ENCODE peak calls at places on chromosomes 16 and 17, in seven cellular contexts. O is upper lobe of right lung; Y is occipital lobe; H is astrocyte of the hippocampus; U is Calu3; S is NCI-H1105 treated with DMSO at 0.1 percent for 48 hours; D is stimulated activated CD4-positive, alpha-beta T cell treated with anti-CD3 and anti-CD28 coated beads, Interleukin-12 subunit alpha, Interleukin-12 subunit beta, amount 100 ng/mL, for 4 hours. J is an unnamed sample.
A peak's percentile ranks its signal among the peaks of the same experiment; 100 is the strongest.

GRCh38 chr16:89378947-89379771 is 111.2 kb downstream of the ANKRD11 start:
- DNase-seq in O (no peak), Y (peak; percentile 28), H (no peak), U (no peak), S (no peak), D (no peak), J (no peak)

GRCh38 chr16:88650749-88651275 is at the start of gene CYBA:
- DNase-seq in O (peak; percentile 89), Y (no peak), H (peak; percentile 76), U (peak; percentile 95), S (peak; percentile 23), D (peak; percentile 76), J (peak; percentile 66)

GRCh38 chr17:2090804-2091534 is 36.1 kb downstream of the HIC1 start:
- DNase-seq in O (no peak), Y (no peak), H (peak; percentile 93), U (no peak), S (no peak), D (no peak), J (peak; percentile 53)

GRCh38 chr17:7782237-7782636 is 51.8 kb upstream of the KDM6B start:
- DNase-seq in O (no peak), Y (no peak), H (peak; percentile 40), U (no peak), S (no peak), D (no peak), J (no peak)

GRCh38 chr16:67286441-67287235 is 7.3 kb downstream of the PLEKHG4 start:
- DNase-seq in O (no peak), Y (no peak), H (peak; percentile 39), U (no peak), S (no peak), D (no peak), J (no peak)

GRCh38 chr17:77400445-77400870 is 259.7 kb downstream of the SEC14L1 start:
- DNase-seq in O (no peak), Y (no peak), H (no peak), U (no peak), S (no peak), D (peak; percentile 80), J (no peak)

GRCh38 chr17:30236807-30237206 is 1.3 kb upstream of the SLC6A4 start:
- DNase-seq in O (peak; percentile 83), Y (no peak), H (peak; percentile 67), U (peak; percentile 81), S (no peak), D (no peak), J (peak; percentile 70)

GRCh38 chr17:75159196-75160031 is 5.1 kb upstream of the JPT1 start:
- DNase-seq in O (no peak), Y (no peak), H (peak; percentile 15), U (peak; percentile 65), S (no peak), D (no peak), J (no peak)

GRCh38 chr17:37045271-37045946 is 96.7 kb downstream of the AATF start:
- DNase-seq in O (no peak), Y (no peak), H (no peak), U (no peak), S (no peak), D (no peak), J (no peak)

GRCh38 chr17:55607736-55608341 is 96.6 kb upstream of the SMIM36 start:
- DNase-seq in O (peak; percentile 65), Y (no peak), H (no peak), U (peak; percentile 37), S (no peak), D (no peak), J (peak; percentile 64)

GRCh38 chr17:38605852-38606645 is at the start of gene SRCIN1:
- DNase-seq in O (peak; percentile 81), Y (peak; percentile 40), H (peak; percentile 63), U (peak; percentile 91), S (peak; percentile 50), D (peak; percentile 48), J (peak; percentile 67)

GRCh38 chr17:73541111-73541510 is 103.1 kb downstream of the SDK2 start:
- DNase-seq in O (no peak), Y (peak; percentile 32), H (peak; percentile 18), U (no peak), S (no peak), D (no peak), J (no peak)

GRCh38 chr17:82658331-82658730 is 10.1 kb upstream of the WDR45B start:
- DNase-seq in O (no peak), Y (no peak), H (no peak), U (no peak), S (no peak), D (no peak), J (no peak)

GRCh38 chr17:82457071-82457789 is 1.3 kb upstream of the NARF start:
- DNase-seq in O (no peak), Y (no peak), H (no peak), U (no peak), S (no peak), D (no peak), J (no peak)

GRCh38 chr17:37339321-37339720 is 36.5 kb upstream of the C17orf78 start:
- DNase-seq in O (no peak), Y (no peak), H (no peak), U (no peak), S (no peak), D (no peak), J (no peak)

GRCh38 chr17:64477849-64478248 is 19.0 kb downstream of the POLG2 start:
- DNase-seq in O (no peak), Y (no peak), H (no peak), U (no peak), S (no peak), D (no peak), J (no peak)

GRCh38 chr17:75587718-75588545 is at the start of gene MYO15B:
- DNase-seq in O (peak; percentile 88), Y (no peak), H (peak; percentile 42), U (peak; percentile 70), S (peak; percentile 57), D (peak; percentile 53), J (peak; percentile 40)

GRCh38 chr17:22286337-22287041 is 594.2 kb downstream of the KCNJ18 start:
- DNase-seq in O (peak; percentile 50), Y (no peak), H (no peak), U (no peak), S (no peak), D (no peak), J (no peak)